ENCODE peak calls at places on chromosomes 1 and 21, in nine cellular contexts. X, B, N, I, W, T, G, O and Q are unnamed samples.

GRCh38 chr1:150387200-150387599 is 23.3 kb downstream of the RPRD2 start:
- DNase-seq in W (no peak), T (no peak), O (no peak), B (no peak), X (no peak), I (no peak), N (no peak), G (no peak), Q (peak)

GRCh38 chr1:168083456-168084325 is 53.0 kb downstream of the GPR161 start:
- DNase-seq in G (no peak), B (no peak), X (no peak), W (no peak), O (no peak), T (no peak), I (no peak), N (no peak), Q (no peak)

GRCh38 chr1:227944931-227945890 is 2.5 kb downstream of the WNT9A start:
- DNase-seq in B (peak), I (no peak), G (peak), N (peak), O (no peak), T (peak), X (no peak), W (no peak), Q (no peak)

GRCh38 chr21:29443398-29444010 is 144.8 kb downstream of the BACH1 start:
- DNase-seq in W (no peak), T (no peak), X (no peak), B (no peak), G (no peak), O (no peak), I (no peak), N (no peak), Q (no peak)

GRCh38 chr1:8747879-8748825 is 69.3 kb downstream of the RERE start:
- DNase-seq in T (no peak), G (no peak), O (no peak), W (peak), B (peak), I (no peak), N (no peak), X (no peak), Q (no peak)

GRCh38 chr1:25765152-25765909 is 34.7 kb upstream of the SELENON start:
- DNase-seq in G (no peak), T (no peak), B (no peak), I (no peak), X (no peak), N (no peak), O (no peak), W (no peak), Q (no peak)

GRCh38 chr1:115466433-115466832 is 128.4 kb upstream of the NGF start:
- DNase-seq in O (no peak), B (no peak), T (no peak), G (no peak), W (no peak), N (no peak), X (no peak), I (no peak), Q (no peak)

GRCh38 chr1:198030682-198031081 is 113.5 kb downstream of the LHX9 start:
- DNase-seq in T (no peak), W (peak), G (no peak), B (no peak), X (no peak), O (peak), N (no peak), I (peak), Q (no peak)

GRCh38 chr1:243786546-243786945 is 63.5 kb downstream of the AKT3 start:
- DNase-seq in I (no peak), B (peak), G (no peak), X (no peak), T (no peak), N (no peak), O (no peak), W (no peak), Q (no peak)

GRCh38 chr1:194705123-194705522 is 1518.7 kb upstream of the B3GALT2 start:
- DNase-seq in N (no peak), I (peak), B (no peak), T (no peak), G (no peak), W (peak), O (no peak), X (no peak), Q (no peak)

GRCh38 chr1:226123591-226124471 is 61.3 kb downstream of the H3-3A start:
- DNase-seq in W (peak), I (no peak), G (no peak), O (no peak), B (peak), X (no peak), N (no peak), T (no peak), Q (no peak)

GRCh38 chr1:178345821-178346220 is 150.9 kb downstream of the CLEC20A start:
- DNase-seq in W (no peak), T (no peak), G (no peak), B (no peak), X (no peak), I (no peak), N (no peak), O (no peak), Q (no peak)

GRCh38 chr1:199684686-199685273 is 342.7 kb upstream of the NR5A2 start:
- DNase-seq in X (no peak), G (no peak), O (peak), B (peak), N (peak), I (peak), T (peak), W (peak), Q (peak)

GRCh38 chr1:188317894-188318293 is 1489.1 kb downstream of the PLA2G4A start:
- DNase-seq in I (no peak), G (no peak), T (no peak), N (no peak), B (no peak), X (no peak), W (no peak), O (no peak), Q (no peak)

GRCh38 chr1:162230096-162230495 is 146.6 kb downstream of the SPATA46 start:
- DNase-seq in W (no peak), T (peak), N (peak), B (peak), I (peak), O (no peak), G (no peak), X (peak), Q (no peak)

GRCh38 chr21:45295576-45296365 is 8.1 kb upstream of the POFUT2 start:
- DNase-seq in N (peak), G (no peak), T (peak), O (no peak), I (peak), B (peak), W (peak), X (peak), Q (no peak)

GRCh38 chr1:155254714-155255242 is 505 bp downstream of the ENTREP3 start:
- DNase-seq in G (no peak), O (no peak), I (peak), T (no peak), B (peak), N (no peak), W (no peak), X (no peak), Q (no peak)

GRCh38 chr1:183870351-183871077 is 65.6 kb downstream of the RGL1 start:
- DNase-seq in I (no peak), O (no peak), T (no peak), X (peak), W (peak), G (peak), N (peak), B (peak), Q (no peak)

DNA sequence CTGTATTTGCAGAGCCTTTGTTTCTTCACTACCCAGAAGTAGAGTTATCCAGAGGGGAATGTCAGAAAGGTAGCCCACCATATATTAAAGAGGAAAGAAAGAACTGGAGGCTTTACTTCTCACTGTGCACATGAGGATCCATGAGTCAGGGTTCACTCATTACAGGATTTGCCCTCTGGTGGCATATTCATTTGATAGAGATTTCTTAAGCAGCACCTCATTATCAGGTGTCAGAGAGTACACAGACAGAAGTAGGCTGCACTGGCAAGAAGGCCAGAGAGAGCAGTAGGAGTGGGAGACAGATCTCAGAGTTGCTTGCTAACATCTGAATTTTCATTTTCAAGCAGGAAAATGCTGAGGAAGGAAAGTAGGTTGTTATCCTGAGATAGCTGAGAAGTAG is 123.8 kb downstream of the PIK3R3 start:
- DNase-seq in O (no peak), N (no peak), W (no peak), G (no peak), X (no peak), I (no peak), T (no peak), B (peak), Q (no peak)
- H3K4me3 ChIP-seq in O (no peak), N (no peak), W (no peak), G (no peak), X (no peak), I (no peak), T (no peak), B (no peak), Q (no peak)

GRCh38 chr1:51576085-51576444 is 40.8 kb upstream of the OSBPL9 start:
- DNase-seq in I (no peak), O (no peak), N (no peak), X (no peak), W (no peak), G (no peak), T (no peak), B (no peak), Q (no peak)
- H3K4me3 ChIP-seq in I (no peak), O (no peak), N (no peak), X (no peak), W (no peak), G (no peak), T (no peak), B (no peak), Q (no peak)

GRCh38 chr1:47440052-47440848 is 2.4 kb downstream of the FOXD2 start:
- DNase-seq in W (no peak), I (no peak), G (no peak), X (no peak), N (no peak), O (no peak), T (no peak), B (no peak), Q (no peak)

GRCh38 chr1:47438321-47439150 is 692 bp downstream of the FOXD2 start:
- DNase-seq in X (peak), G (no peak), W (no peak), N (no peak), T (no peak), B (no peak), O (no peak), I (no peak), Q (no peak)

GRCh38 chr1:47437518-47438320 is at the start of gene FOXD2:
- DNase-seq in I (peak), T (peak), B (peak), W (peak), N (peak), X (peak), G (peak), O (no peak), Q (peak)

GRCh38 chr1:47440849-47441170 is 3.0 kb downstream of the FOXD2 start:
- DNase-seq in N (no peak), G (no peak), W (no peak), O (no peak), B (no peak), I (no peak), T (no peak), X (no peak), Q (no peak)

DNA sequence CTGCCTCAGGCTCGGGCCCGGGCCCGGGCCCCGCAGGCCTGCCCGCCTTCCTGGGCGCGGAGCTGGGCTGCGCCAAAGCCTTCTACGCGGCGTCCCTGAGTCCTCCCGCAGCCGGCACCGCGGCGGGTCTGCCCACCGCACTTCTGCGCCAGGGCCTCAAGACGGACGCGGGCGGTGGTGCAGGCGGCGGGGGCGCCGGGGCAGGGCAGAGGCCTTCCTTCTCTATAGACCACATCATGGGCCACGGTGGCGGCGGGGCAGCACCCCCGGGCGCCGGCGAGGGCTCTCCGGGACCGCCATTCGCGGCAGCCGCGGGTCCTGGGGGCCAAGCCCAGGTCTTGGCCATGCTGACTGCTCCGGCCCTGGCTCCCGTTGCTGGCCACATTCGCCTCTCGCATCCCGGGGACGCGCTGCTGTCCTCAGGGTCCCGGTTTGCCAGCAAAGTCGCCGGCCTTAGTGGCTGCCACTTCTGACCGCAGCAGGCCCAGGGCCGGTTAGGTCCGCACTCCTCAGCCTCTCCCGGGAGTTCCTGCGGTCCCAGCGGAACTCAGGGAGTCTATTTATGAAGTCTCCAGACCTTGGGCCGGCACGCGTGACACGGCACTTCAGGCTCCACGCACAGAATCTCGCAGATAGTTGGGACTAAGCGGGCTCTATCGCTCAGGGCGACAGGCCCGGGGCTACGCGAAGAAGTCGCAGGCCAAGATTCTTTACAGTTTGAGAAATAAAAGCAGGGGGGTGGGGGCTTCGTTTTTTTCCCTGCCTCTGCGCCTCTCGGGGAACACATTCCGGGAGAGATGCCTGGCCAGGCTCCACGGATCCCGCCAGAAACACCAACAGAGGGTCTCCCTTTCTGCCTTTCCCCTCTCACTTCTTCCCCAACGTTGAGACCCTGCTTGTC is 1.6 kb downstream of the FOXD2 start:
- DNase-seq in T (no peak), I (no peak), X (no peak), N (no peak), W (no peak), G (no peak), B (no peak), O (no peak), Q (no peak)
- H3K4me3 ChIP-seq in T (no peak), I (peak), X (peak), N (no peak), W (no peak), G (peak), B (no peak), O (no peak), Q (no peak)

GRCh38 chr1:1429671-1430073 is 5.8 kb upstream of the VWA1 start:
- DNase-seq in B (no peak), W (peak), T (no peak), N (no peak), G (no peak), X (no peak), I (no peak), O (no peak), Q (peak)

GRCh38 chr1:1431845-1432565 is 3.5 kb upstream of the VWA1 start:
- DNase-seq in X (peak), O (no peak), I (no peak), W (no peak), G (peak), N (peak), T (peak), B (peak), Q (peak)

GRCh38 chr1:1431006-1431844 is 4.3 kb upstream of the VWA1 start:
- DNase-seq in I (no peak), N (no peak), X (no peak), W (no peak), O (no peak), T (no peak), G (no peak), B (no peak), Q (peak)

GRCh38 chr1:1428174-1428573 is 7.1 kb upstream of the ANKRD65 start:
- DNase-seq in N (no peak), G (no peak), O (no peak), T (no peak), B (no peak), I (no peak), X (no peak), W (no peak), Q (no peak)

DNA sequence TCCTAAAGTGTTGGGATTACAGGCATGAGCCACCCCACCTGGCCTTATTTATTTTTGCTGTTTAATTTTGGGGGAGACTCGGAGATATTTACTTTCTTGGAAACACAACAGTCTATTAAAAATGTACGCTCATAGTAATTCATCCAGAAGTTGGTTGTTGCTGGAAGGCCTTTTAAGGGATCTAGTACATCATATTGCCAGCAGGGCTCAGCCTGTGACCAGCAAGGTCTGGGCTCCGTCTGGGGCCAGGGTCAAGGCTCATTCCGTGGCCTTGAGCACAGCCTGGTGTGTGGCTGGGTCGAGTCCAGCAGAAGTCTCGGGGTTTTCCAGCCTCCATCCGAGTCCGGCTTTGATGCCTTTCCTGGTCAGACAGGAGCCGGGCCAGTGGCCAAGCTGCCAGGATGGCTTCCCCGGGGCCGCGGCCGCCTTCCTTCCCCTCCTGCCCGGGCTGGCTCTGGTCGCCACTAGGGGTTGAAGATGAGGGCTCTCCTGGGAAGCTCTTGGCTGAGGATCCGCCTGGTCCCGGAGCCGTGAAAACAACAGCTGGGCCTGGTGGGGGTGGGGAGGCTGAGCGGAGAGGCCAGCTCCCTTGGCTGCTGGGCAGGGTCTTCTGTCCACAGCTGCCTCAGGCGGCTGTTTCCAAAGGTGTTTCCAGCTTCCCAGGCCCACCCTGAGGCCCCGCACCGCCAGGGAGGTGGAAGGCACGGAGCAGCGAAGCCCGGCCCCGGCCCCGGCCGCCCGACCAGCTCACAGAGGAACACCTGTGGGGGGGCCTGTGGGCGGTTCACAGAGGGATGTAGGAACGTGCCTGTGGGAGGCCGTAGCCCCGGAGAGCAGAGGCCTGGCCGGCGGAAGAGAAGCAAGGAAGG is 5.1 kb upstream of the VWA1 start:
- DNase-seq in I (peak), N (peak), T (peak), W (peak), G (peak), O (no peak), B (no peak), X (peak), Q (peak)
- H3K4me3 ChIP-seq in I (no peak), N (peak), T (no peak), W (no peak), G (no peak), O (no peak), B (no peak), X (peak), Q (peak)

DNA sequence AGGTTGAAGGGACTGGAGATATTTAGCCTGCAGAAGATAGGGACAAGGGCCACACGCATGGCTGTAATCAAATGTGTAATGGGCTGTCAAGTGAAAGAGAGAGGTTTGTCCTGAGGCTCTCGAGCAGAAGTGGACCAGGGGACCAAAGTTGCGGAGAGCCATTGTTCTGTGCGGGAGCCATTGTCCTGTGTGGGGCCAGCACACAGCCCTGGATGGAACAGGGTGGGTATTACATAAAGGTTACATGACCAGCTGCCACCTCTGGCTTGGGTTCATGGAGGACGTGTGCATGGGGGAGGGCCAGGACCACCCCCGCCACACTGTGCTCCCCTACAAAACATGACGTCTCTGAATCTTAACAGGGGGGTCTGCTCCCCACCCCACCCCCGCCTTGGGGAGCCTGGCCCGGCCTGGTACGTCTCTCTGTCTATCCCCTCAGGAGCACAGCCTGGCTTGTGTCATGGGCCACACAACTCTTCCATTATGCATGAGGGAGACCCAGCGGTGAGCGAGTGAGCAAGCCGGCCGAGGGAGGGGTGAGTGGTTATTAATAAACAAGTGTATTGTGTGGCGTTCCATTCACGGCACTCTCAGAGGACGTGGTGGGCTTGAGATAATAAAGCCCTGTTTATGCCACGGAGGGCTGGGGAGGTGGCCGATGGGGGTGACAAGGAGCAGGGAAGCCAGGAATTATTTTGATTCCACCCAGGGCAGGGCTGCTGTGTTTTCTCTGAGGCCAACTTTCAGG is at the start of gene NFASC:
- DNase-seq in O (no peak), T (no peak), B (no peak), N (no peak), W (no peak), G (no peak), X (no peak), I (no peak), Q (no peak)
- H3K4me3 ChIP-seq in O (no peak), T (no peak), B (no peak), N (no peak), W (no peak), G (no peak), X (peak), I (no peak), Q (no peak)

DNA sequence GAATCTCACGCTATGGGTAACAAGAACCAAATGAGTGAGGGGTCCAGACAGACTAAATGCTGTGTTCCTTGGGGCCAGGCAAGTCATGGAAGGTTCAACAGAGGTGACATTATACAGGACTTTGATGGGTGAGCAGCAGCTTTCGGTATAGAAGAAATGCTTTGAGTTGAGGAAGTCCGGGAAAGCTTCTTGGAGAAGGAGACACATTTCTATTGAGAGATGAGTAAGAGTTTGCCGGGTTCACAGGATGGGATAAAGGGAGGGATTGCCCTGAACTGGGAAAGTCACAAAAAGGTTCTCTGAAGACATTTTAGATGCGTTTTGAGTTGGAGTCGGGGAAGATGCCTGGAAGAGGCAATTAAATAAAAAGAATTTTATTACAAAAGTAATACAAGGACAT is 580 bp upstream of the AZIN2 start:
- DNase-seq in N (no peak), I (no peak), X (no peak), B (no peak), W (no peak), O (no peak), G (no peak), T (no peak), Q (no peak)
- H3K4me3 ChIP-seq in N (peak), I (peak), X (peak), B (peak), W (peak), O (peak), G (peak), T (peak), Q (peak)

DNA sequence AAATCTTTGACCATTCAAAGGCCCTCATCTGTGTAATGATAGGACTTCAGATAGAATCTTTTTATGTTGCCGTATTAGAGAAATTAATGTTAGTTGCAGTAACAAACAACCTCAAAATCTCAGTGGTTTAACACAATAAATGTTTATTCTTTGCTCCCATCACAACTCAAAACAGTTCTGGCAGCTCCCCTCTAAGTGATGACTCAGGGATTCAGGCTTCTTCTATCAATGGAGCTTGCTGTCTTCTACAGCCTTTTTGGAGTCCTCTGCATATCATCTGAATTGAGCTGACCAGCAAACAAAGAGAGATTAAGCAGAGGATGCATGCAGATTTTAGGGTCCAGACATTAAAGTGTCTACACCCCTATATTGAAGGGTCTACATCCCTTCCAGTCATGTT is 59.1 kb upstream of the RAB3GAP2 start:
- DNase-seq in W (no peak), B (no peak), T (no peak), O (no peak), N (no peak), I (no peak), X (no peak), G (no peak), Q (no peak)
- H3K4me3 ChIP-seq in W (no peak), B (no peak), T (no peak), O (no peak), N (no peak), I (no peak), X (no peak), G (no peak), Q (no peak)